ENCODE peak calls at places on chromosomes 2 and 18, in nine cellular contexts. B, T, I, Q, N, P, H, O and R are unnamed samples.

GRCh38 chr2:102796337-102796736 is 34.5 kb downstream of the TMEM182 start:
- DNase-seq in O (no peak), T (no peak), N (no peak), H (no peak), I (no peak), P (no peak), Q (no peak), B (no peak), R (no peak)

GRCh38 chr2:215760126-215760525 is 253.2 kb downstream of the MREG start:
- DNase-seq in Q (no peak), N (no peak), H (no peak), P (no peak), I (no peak), O (no peak), T (no peak), B (no peak), R (no peak)

GRCh38 chr18:79531926-79532689 is 136.4 kb downstream of the NFATC1 start:
- DNase-seq in Q (no peak), I (peak; percentile 13), B (peak; percentile 17), O (peak; percentile 13), H (no peak), P (peak; percentile 5), T (no peak), N (peak; percentile 54), R (no peak)

GRCh38 chr2:46236006-46236875 is 61.0 kb upstream of the EPAS1 start:
- DNase-seq in P (no peak), Q (no peak), B (no peak), O (peak; percentile 49), H (no peak), I (no peak), T (no peak), N (no peak), R (no peak)

GRCh38 chr2:67323209-67323991 is 73.7 kb upstream of the ETAA1 start:
- DNase-seq in H (no peak), N (no peak), B (no peak), P (no peak), Q (no peak), I (no peak), T (no peak), O (no peak), R (no peak)

GRCh38 chr2:232490221-232491138 is 2.8 kb upstream of the ECEL1 start:
- DNase-seq in I (no peak), H (no peak), Q (peak; percentile 22), T (no peak), O (no peak), B (no peak), N (peak; percentile 61), P (peak; percentile 5), R (no peak)

GRCh38 chr2:25561136-25561850 is 112.1 kb downstream of the DTNB start:
- DNase-seq in I (no peak), O (no peak), B (no peak), P (no peak), T (no peak), Q (peak; percentile 38), N (no peak), H (no peak), R (no peak)

GRCh38 chr2:6452702-6453481 is 412.8 kb downstream of the CMPK2 start:
- DNase-seq in B (peak; percentile 11), I (no peak), P (no peak), T (peak; percentile 45), O (no peak), N (no peak), H (peak; percentile 31), Q (peak; percentile 49), R (no peak)

GRCh38 chr2:189020179-189020578 is 46.0 kb downstream of the COL3A1 start:
- DNase-seq in I (peak; percentile 18), Q (no peak), T (no peak), P (no peak), N (no peak), B (no peak), O (no peak), H (no peak), R (no peak)

GRCh38 chr2:189022492-189022891 is 48.3 kb downstream of the COL3A1 start:
- DNase-seq in I (peak; percentile 82), T (no peak), O (peak; percentile 96), Q (no peak), P (no peak), N (no peak), H (no peak), B (no peak), R (peak; percentile 88)

GRCh38 chr2:189022002-189022401 is 47.8 kb downstream of the COL3A1 start:
- DNase-seq in O (peak; percentile 100), T (no peak), I (peak; percentile 94), P (no peak), Q (no peak), N (no peak), H (no peak), B (peak; percentile 90), R (peak; percentile 90)

DNA sequence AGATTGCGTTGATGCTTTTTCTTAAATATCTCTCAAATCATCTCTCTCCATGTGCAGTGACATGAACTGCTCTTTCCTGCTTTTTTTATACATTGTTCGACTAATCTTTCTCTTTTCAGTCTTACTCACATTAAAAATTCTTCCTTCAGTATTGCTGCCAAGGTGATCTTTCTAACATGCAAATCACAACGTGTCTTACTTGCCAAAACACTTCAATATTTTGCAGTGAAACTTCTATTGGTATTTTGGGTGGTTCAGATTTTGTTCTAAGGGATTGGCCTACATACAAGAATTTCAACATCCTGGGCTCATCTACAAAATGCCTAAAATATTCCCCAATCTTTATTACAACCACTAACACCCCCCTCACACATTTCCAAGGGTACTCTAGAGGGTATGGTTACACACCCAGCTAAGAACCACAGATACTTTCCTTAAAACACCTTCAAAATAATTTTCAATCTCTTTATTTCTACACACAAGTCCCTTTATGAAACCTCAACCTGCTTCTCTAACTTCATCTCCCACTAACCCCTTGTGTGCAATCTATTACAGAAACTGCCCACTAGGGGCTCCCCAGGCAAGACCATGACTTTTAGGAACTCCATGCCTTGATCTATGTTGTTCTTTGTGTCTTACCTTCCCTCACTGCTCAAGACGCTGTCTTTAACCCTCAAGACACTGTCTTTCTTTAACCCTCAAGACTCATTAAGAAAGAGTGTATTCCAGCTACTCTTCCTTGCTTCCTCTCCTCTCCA is 50.9 kb downstream of the COL3A1 start:
- DNase-seq in I (no peak), P (no peak), N (no peak), O (peak; percentile 53), T (peak; percentile 4), Q (peak; percentile 36), H (peak; percentile 5), B (peak; percentile 35), R (no peak)
- TF ChIP-seq CTCF in I (peak; percentile 54), P (no peak), N (peak; percentile 19), O (peak; percentile 70), T (peak; percentile 28), Q (peak; percentile 84), H (peak; percentile 38), B (peak; percentile 45), R (peak; percentile 51)

GRCh38 chr2:3379339-3379646 is 201 bp upstream of the TRAPPC12 start:
- DNase-seq in I (no peak), Q (no peak), O (no peak), H (no peak), N (no peak), B (no peak), T (no peak), P (no peak), R (no peak)

GRCh38 chr2:3377612-3378432 is at the start of gene EIPR1:
- DNase-seq in I (peak; percentile 98), P (peak; percentile 97), T (peak; percentile 99), H (peak; percentile 99), O (peak; percentile 98), B (peak; percentile 99), N (peak; percentile 99), Q (peak; percentile 99), R (peak; percentile 90)

GRCh38 chr2:3377279-3377611 is 373 bp downstream of the EIPR1 start:
- DNase-seq in O (peak; percentile 58), H (peak; percentile 66), B (peak; percentile 55), I (peak; percentile 50), P (no peak), Q (no peak), N (no peak), T (peak; percentile 41), R (no peak)

GRCh38 chr2:3376821-3377220 is 797 bp downstream of the EIPR1 start:
- DNase-seq in P (no peak), T (no peak), O (no peak), Q (no peak), B (no peak), N (no peak), I (no peak), H (no peak), R (no peak)

DNA sequence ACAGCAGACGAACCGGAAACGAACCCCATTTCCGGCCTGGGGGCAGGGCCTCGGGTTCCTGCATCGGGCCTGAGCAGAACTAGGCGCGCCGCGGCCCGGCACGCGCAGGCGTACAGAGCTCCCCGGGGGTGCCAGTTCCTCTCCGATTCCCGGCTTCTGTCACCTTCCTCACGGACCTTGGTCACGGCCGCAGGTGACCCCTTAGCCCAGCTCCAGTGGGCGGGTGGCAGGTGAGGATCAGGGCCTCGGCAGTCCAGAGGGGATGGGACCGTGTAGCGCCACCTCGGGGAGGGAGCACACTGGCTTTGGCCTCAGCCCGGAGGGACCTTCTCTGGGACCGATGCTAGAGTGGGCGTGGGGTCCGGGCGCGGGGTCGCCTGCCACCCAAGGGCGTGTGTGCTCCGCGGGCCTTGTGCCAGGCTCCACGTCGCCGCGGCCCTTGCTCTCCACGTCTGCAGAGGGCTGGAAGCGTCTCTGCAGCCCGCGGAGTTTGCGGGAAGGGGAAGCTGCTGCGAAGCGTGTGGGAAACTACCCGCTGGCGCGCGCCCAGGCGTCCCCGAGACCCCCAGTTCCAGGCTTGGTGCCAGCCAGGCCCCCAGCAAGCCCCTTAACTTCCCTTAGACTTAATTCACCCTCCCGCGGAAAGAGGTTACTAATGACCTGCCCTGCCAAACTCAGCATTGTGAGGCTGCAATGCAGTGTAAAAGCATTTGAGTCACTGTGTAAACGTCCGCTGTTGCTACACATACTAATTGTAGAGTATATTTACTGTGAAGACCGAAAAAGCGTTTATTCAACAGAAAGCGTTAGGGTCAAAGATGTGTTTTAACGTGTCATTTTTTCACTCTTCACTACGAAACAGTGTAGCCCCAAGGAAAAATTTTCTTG is at the start of gene TRAPPC12:
- DNase-seq in I (peak; percentile 82), N (peak; percentile 97), O (peak; percentile 78), T (peak; percentile 93), B (peak; percentile 87), P (peak; percentile 90), H (peak; percentile 96), Q (peak; percentile 96), R (peak; percentile 40)
- TF ChIP-seq CTCF in I (peak; percentile 53), N (peak; percentile 41), O (peak; percentile 41), T (peak; percentile 35), B (peak; percentile 46), P (no peak), H (peak; percentile 65), Q (peak; percentile 58), R (peak; percentile 60)

GRCh38 chr18:26965206-26965605 is 99.7 kb upstream of the AQP4 start:
- DNase-seq in T (no peak), Q (no peak), H (no peak), P (no peak), N (no peak), B (no peak), I (no peak), O (no peak), R (no peak)

GRCh38 chr18:26961805-26962204 is 96.3 kb upstream of the AQP4 start:
- DNase-seq in H (no peak), N (no peak), Q (no peak), B (no peak), I (no peak), T (no peak), O (no peak), P (no peak), R (no peak)

GRCh38 chr18:26960901-26961300 is 95.4 kb upstream of the AQP4 start:
- DNase-seq in P (no peak), B (no peak), O (no peak), Q (no peak), T (no peak), H (no peak), N (no peak), I (no peak), R (no peak)

GRCh38 chr18:26963292-26963691 is 97.8 kb upstream of the AQP4 start:
- DNase-seq in T (peak; percentile 33), I (peak; percentile 6), P (no peak), O (no peak), B (no peak), N (no peak), Q (no peak), H (no peak), R (no peak)
- TF ChIP-seq CTCF in T (peak; percentile 37), I (no peak), P (peak; percentile 30), O (no peak), B (no peak), N (peak; percentile 49), Q (peak; percentile 55), H (no peak), R (no peak)

GRCh38 chr2:80053522-80054338 is 250.8 kb downstream of the LRRTM1 start:
- DNase-seq in T (no peak), H (no peak), P (no peak), O (no peak), B (no peak), N (no peak), I (no peak), Q (no peak), R (no peak)
- TF ChIP-seq CTCF in T (no peak), H (no peak), P (no peak), O (no peak), B (no peak), N (no peak), I (no peak), Q (peak; percentile 20), R (no peak)